ENCODE peak calls at places on chromosomes 16 and 17, in five cellular contexts. J is Caco-2, R is lower lobe of right lung, B is K562, O is heart left ventricle. Z is an unnamed sample.

GRCh38 chr16:47873434-47873833 is 282.4 kb downstream of the ABCC12 start:
- DNase-seq in O (no peak), R (no peak), J (no peak), B (peak; percentile 19), Z (no peak)

GRCh38 chr17:1267471-1267947 is 2.7 kb upstream of the BHLHA9 start:
- DNase-seq in J (no peak), B (no peak), R (no peak), O (no peak), Z (no peak)

GRCh38 chr16:50699345-50700159 is 6.1 kb downstream of the NOD2 start:
- DNase-seq in J (no peak), R (no peak), B (no peak), O (no peak), Z (peak; percentile 98)

GRCh38 chr17:17153709-17154108 is 52.4 kb downstream of the PLD6 start:
- DNase-seq in O (no peak), J (no peak), R (no peak), B (no peak), Z (no peak)

GRCh38 chr16:66596986-66597848 is 7.3 kb upstream of the CMTM3 start:
- DNase-seq in R (no peak), O (no peak), J (no peak), B (no peak), Z (no peak)

GRCh38 chr17:35103271-35103670 is 16.4 kb downstream of the RAD51D start:
- DNase-seq in B (no peak), J (no peak), R (no peak), O (no peak), Z (no peak)

GRCh38 chr17:13437966-13438779 is 163.6 kb downstream of the HS3ST3A1 start:
- DNase-seq in R (no peak), B (no peak), J (peak; percentile 51), O (no peak), Z (no peak)

GRCh38 chr16:19861811-19862327 is 22.8 kb downstream of the GPRC5B start:
- DNase-seq in O (no peak), J (no peak), R (peak; percentile 2), B (no peak), Z (no peak)

GRCh38 chr17:5770556-5771270 is 186.4 kb upstream of the NLRP1 start:
- DNase-seq in R (no peak), J (no peak), B (no peak), O (no peak), Z (no peak)

GRCh38 chr16:12629271-12629670 is 174.4 kb downstream of the CPPED1 start:
- DNase-seq in R (no peak), B (no peak), O (no peak), J (no peak), Z (no peak)

DNA sequence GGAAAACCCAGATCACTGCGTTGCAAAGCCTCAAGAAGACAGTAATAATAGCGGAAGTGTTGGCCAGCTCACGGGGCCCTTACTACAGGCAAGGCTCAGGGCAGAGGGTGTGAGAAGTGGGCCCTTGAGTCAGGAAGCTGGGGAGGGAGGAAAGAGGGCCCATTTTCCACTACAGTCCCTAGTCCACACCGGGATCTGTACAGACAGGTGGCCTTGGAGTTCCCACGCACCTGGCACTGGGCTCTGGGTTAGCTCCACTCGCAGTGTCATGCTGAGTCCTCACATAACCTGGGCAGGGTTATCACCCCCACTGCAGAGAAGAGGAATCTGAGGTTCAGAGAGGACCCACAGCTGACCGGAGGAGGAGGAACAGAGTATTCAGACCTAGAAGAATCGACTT is 16.8 kb upstream of the MTSS2 start:
- DNase-seq in B (no peak), O (no peak), R (no peak), J (no peak), Z (no peak)
- TF ChIP-seq CTCF in B (no peak), O (no peak), R (no peak), J (no peak), Z (no peak)

GRCh38 chr17:32819787-32820186 is 57.1 kb downstream of the MYO1D start:
- DNase-seq in B (no peak), R (no peak), O (no peak), J (no peak), Z (no peak)

GRCh38 chr17:32826076-32826475 is 50.8 kb downstream of the MYO1D start:
- DNase-seq in R (no peak), B (no peak), O (no peak), J (no peak), Z (no peak)

GRCh38 chr17:32820440-32820839 is 56.5 kb downstream of the MYO1D start:
- DNase-seq in B (no peak), J (no peak), R (no peak), O (no peak), Z (no peak)

GRCh38 chr17:32824334-32824733 is 52.6 kb downstream of the MYO1D start:
- DNase-seq in O (no peak), R (no peak), B (no peak), J (no peak), Z (no peak)

DNA sequence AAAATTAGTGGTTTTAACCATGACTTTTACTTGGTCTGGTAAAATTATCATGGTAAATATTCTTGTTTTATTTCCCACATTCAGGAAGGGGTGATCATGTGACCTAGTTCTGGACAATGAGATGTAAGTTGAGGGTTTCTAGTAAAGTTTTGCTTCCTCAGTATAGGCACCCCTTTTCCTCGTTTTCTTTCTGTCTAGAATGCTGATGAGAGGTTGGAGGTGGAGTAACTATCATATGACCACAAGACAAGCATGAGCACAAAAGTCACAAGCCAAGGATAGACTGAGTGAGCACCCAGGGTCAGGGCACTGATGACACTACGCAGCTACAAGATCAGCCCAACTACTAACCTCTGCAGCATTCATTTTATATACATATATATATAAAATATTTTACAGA is 53.9 kb downstream of the MYO1D start:
- DNase-seq in O (no peak), R (no peak), J (no peak), B (no peak), Z (no peak)
- H3K4me3 ChIP-seq in O (peak overlapping the region; percentile 50), R (peak overlapping the region; percentile 45), J (peak overlapping the region; percentile 43), B (no peak overlapping the region), Z (peak overlapping the region; percentile 36)

GRCh38 chr17:38967290-38967738 is at the start of gene FBXO47:
- DNase-seq in B (peak; percentile 23), O (peak; percentile 94), J (peak; percentile 98), R (peak; percentile 97), Z (peak; percentile 79)
- H3K27me3 ChIP-seq in B (peaks cover 3% of the 10 kb centered on the region), O (no peaks in the 10 kb centered on the region), J (no peaks in the 10 kb centered on the region), R (no peaks in the 10 kb centered on the region), Z (no peaks in the 10 kb centered on the region)

DNA sequence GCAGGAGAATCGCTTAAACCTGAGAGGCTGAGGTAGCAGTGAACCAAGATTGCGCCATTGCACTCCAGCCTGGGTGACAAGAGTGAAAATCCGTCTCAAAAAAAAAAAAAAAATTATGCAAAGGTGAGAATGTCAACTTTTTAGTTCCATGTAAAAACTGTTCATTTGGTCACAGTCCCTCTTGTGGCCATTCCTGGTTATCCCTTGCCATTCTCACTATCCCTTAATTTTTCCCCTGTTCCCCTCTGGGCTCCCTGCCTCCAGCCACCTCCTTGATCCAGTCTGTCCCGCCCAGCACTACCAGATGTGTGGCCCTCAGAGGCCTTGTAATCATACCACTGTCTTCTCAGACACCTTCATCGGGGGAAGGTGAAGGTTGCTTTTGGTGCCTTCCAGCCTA is 23.4 kb downstream of the DCAF7 start:
- DNase-seq in R (no peak), B (peak; percentile 37), O (no peak), J (no peak), Z (no peak)
- TF ChIP-seq CTCF in R (peak; percentile 9), B (peak; percentile 38), O (peak; percentile 16), J (no peak), Z (peak; percentile 24)

DNA sequence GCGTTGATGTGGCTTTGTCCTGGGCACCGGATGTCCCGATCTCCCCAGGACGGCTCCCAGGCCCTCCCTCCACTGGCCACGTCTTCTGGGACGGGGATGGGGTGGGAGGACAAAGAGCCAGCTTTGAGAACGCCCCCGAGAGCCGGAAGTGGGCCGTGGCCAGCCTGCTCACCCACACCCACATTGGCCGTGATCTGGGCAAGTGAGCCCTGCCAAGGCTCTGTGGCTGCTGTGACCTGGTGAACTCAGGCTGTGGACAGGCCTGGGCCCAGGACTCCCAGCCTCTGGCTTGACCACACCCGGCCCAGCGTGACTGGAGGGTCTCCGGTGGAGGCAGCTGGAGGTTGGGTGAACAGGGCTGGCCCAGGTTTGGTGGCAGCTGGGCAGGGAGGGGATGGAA is 3.3 kb downstream of the CDH15 start:
- DNase-seq in J (no peak), O (no peak), R (no peak), B (no peak), Z (no peak)
- H3K4me3 ChIP-seq in J (no peak overlapping the region), O (no peak overlapping the region), R (no peak overlapping the region), B (no peak overlapping the region), Z (no peak overlapping the region)

GRCh38 chr17:67403065-67403464 is 26.0 kb downstream of the PITPNC1 start:
- DNase-seq in J (no peak), B (no peak), R (no peak), O (no peak), Z (no peak)
- H3K27me3 ChIP-seq in J (no peaks in the 10 kb centered on the region), B (peaks cover 22% of the 10 kb centered on the region), R (no peaks in the 10 kb centered on the region), O (no peaks in the 10 kb centered on the region), Z (no peaks in the 10 kb centered on the region)